ENCODE peak calls at places on chromosomes 5 and 9, in five cellular contexts. W is kidney epithelial cell, K is IMR-90, O is AG20443, S is A549. X is an unnamed sample.

GRCh38 chr9:113042884-113043657 is 13.5 kb downstream of the ZFP37 start:
- DNase-seq in W (no peak), K (no peak), O (no peak), S (peak), X (no peak)

GRCh38 chr5:157740211-157740610 is 3.3 kb upstream of the LSM11 start:
- DNase-seq in W (no peak), K (no peak), O (peak), S (peak), X (no peak)

GRCh38 chr9:127445851-127446719 is 5.1 kb downstream of the RPL12 start:
- DNase-seq in W (no peak), K (no peak), O (no peak), S (peak), X (no peak)

GRCh38 chr5:120644516-120644915 is 180.4 kb downstream of the PRR16 start:
- DNase-seq in W (no peak), K (no peak), O (no peak), S (no peak), X (no peak)

GRCh38 chr5:88722546-88722945 is 160.4 kb downstream of the MEF2C start:
- DNase-seq in W (no peak), K (no peak), O (no peak), S (no peak), X (no peak)

GRCh38 chr9:69645488-69645887 is 26.7 kb downstream of the APBA1 start:
- DNase-seq in W (no peak), K (no peak), O (no peak), S (no peak), X (peak)

GRCh38 chr5:147509041-147509709 is 693 bp downstream of the DPYSL3 start:
- DNase-seq in W (no peak), K (peak), O (peak), S (no peak), X (no peak)

GRCh38 chr9:136539427-136540412 is 6.1 kb downstream of the NOTCH1 start:
- DNase-seq in W (no peak), K (no peak), O (no peak), S (no peak), X (peak)

GRCh38 chr5:69271376-69271775 is 36.7 kb downstream of the CDK7 start:
- DNase-seq in W (no peak), K (peak), O (no peak), S (peak), X (no peak)

GRCh38 chr5:68315679-68316271 is 100.2 kb downstream of the PIK3R1 start:
- DNase-seq in W (no peak), K (no peak), O (no peak), S (no peak), X (no peak)

X was measured in midbrain.